ENCODE peak calls at places on chromosomes 2 and 18, in eight cellular contexts. One of them, this sample, is unnamed.

GRCh38 chr2:230976671-230977171 is 19.2 kb upstream of the SPATA3 start:
- DNase-seq in gastrocnemius medialis: no peak
- DNase-seq in stomach: no peak
- DNase-seq in foreskin keratinocyte: no peak
- DNase-seq in thyroid gland: no peak
- DNase-seq in PC-3: no peak
- DNase-seq in CD4-positive, alpha-beta T cell: no peak
- DNase-seq in GM12878: no peak
- DNase-seq in this sample: no peak

GRCh38 chr2:205776139-205776538 is 93.8 kb downstream of the NRP2 start:
- DNase-seq in stomach: peak
- DNase-seq in GM12878: no peak
- DNase-seq in foreskin keratinocyte: no peak
- DNase-seq in gastrocnemius medialis: peak
- DNase-seq in PC-3: peak
- DNase-seq in CD4-positive, alpha-beta T cell: no peak
- DNase-seq in thyroid gland: peak
- DNase-seq in this sample: peak

GRCh38 chr2:200068642-200069041 is 113.3 kb downstream of the MAIP1 start:
- DNase-seq in stomach: no peak
- DNase-seq in foreskin keratinocyte: no peak
- DNase-seq in gastrocnemius medialis: no peak
- DNase-seq in GM12878: no peak
- DNase-seq in thyroid gland: no peak
- DNase-seq in PC-3: no peak
- DNase-seq in CD4-positive, alpha-beta T cell: no peak
- DNase-seq in this sample: no peak

GRCh38 chr2:18477333-18477732 is 83.1 kb downstream of the RDH14 start:
- DNase-seq in stomach: no peak
- DNase-seq in thyroid gland: no peak
- DNase-seq in PC-3: no peak
- DNase-seq in GM12878: no peak
- DNase-seq in gastrocnemius medialis: no peak
- DNase-seq in foreskin keratinocyte: no peak
- DNase-seq in CD4-positive, alpha-beta T cell: no peak
- DNase-seq in this sample: no peak

GRCh38 chr2:167863377-167863776 is 384.0 kb downstream of the STK39 start:
- DNase-seq in GM12878: no peak
- DNase-seq in thyroid gland: no peak
- DNase-seq in gastrocnemius medialis: no peak
- DNase-seq in stomach: no peak
- DNase-seq in CD4-positive, alpha-beta T cell: no peak
- DNase-seq in PC-3: no peak
- DNase-seq in foreskin keratinocyte: no peak
- DNase-seq in this sample: no peak

GRCh38 chr2:19256239-19256638 is 102.2 kb downstream of the OSR1 start:
- DNase-seq in gastrocnemius medialis: no peak
- DNase-seq in stomach: no peak
- DNase-seq in thyroid gland: no peak
- DNase-seq in foreskin keratinocyte: peak
- DNase-seq in CD4-positive, alpha-beta T cell: no peak
- DNase-seq in GM12878: no peak
- DNase-seq in PC-3: peak
- DNase-seq in this sample: no peak

GRCh38 chr18:44715245-44715644 is 34.6 kb downstream of the SETBP1 start:
- DNase-seq in stomach: no peak
- DNase-seq in CD4-positive, alpha-beta T cell: no peak
- DNase-seq in GM12878: no peak
- DNase-seq in foreskin keratinocyte: peak
- DNase-seq in PC-3: peak
- DNase-seq in gastrocnemius medialis: peak
- DNase-seq in thyroid gland: peak
- DNase-seq in this sample: no peak

GRCh38 chr2:200862532-200863000 is 1.9 kb downstream of the CLK1 start:
- DNase-seq in CD4-positive, alpha-beta T cell: peak
- DNase-seq in GM12878: peak
- DNase-seq in gastrocnemius medialis: peak
- DNase-seq in foreskin keratinocyte: peak
- DNase-seq in stomach: no peak
- DNase-seq in thyroid gland: peak
- DNase-seq in PC-3: peak
- DNase-seq in this sample: peak

GRCh38 chr2:219539295-219539788 is 4.3 kb downstream of the CHPF start:
- DNase-seq in foreskin keratinocyte: no peak
- DNase-seq in GM12878: no peak
- DNase-seq in stomach: no peak
- DNase-seq in gastrocnemius medialis: no peak
- DNase-seq in PC-3: no peak
- DNase-seq in thyroid gland: no peak
- DNase-seq in CD4-positive, alpha-beta T cell: no peak
- DNase-seq in this sample: no peak

GRCh38 chr2:184540246-184540789 is 58.0 kb upstream of the ZNF804A start:
- DNase-seq in foreskin keratinocyte: no peak
- DNase-seq in CD4-positive, alpha-beta T cell: no peak
- DNase-seq in gastrocnemius medialis: no peak
- DNase-seq in stomach: no peak
- DNase-seq in PC-3: no peak
- DNase-seq in thyroid gland: no peak
- DNase-seq in GM12878: no peak
- DNase-seq in this sample: no peak

GRCh38 chr18:35043207-35043606 is 2.0 kb downstream of the MAPRE2 start:
- DNase-seq in GM12878: no peak
- DNase-seq in foreskin keratinocyte: no peak
- DNase-seq in gastrocnemius medialis: no peak
- DNase-seq in PC-3: no peak
- DNase-seq in stomach: no peak
- DNase-seq in thyroid gland: no peak
- DNase-seq in CD4-positive, alpha-beta T cell: no peak
- DNase-seq in this sample: no peak
- H3K27ac ChIP-seq in GM12878: peak
- H3K27ac ChIP-seq in foreskin keratinocyte: no peak
- H3K27ac ChIP-seq in gastrocnemius medialis: peak
- H3K27ac ChIP-seq in PC-3: no peak
- H3K27ac ChIP-seq in stomach: peak
- H3K27ac ChIP-seq in thyroid gland: peak
- H3K27ac ChIP-seq in CD4-positive, alpha-beta T cell: peak
- H3K27ac ChIP-seq in this sample: no peak

GRCh38 chr2:161961046-161961445 is 113.0 kb downstream of the DPP4 start:
- DNase-seq in stomach: no peak
- DNase-seq in gastrocnemius medialis: no peak
- DNase-seq in GM12878: no peak
- DNase-seq in PC-3: no peak
- DNase-seq in foreskin keratinocyte: no peak
- DNase-seq in CD4-positive, alpha-beta T cell: no peak
- DNase-seq in thyroid gland: no peak
- DNase-seq in this sample: no peak
- H3K27ac ChIP-seq in stomach: no peak
- H3K27ac ChIP-seq in gastrocnemius medialis: no peak
- H3K27ac ChIP-seq in GM12878: no peak
- H3K27ac ChIP-seq in PC-3: no peak
- H3K27ac ChIP-seq in foreskin keratinocyte: no peak
- H3K27ac ChIP-seq in CD4-positive, alpha-beta T cell: no peak
- H3K27ac ChIP-seq in thyroid gland: no peak
- H3K27ac ChIP-seq in this sample: no peak

GRCh38 chr2:55017880-55018279 is 32.4 kb downstream of the RTN4 start:
- DNase-seq in CD4-positive, alpha-beta T cell: no peak
- DNase-seq in PC-3: no peak
- DNase-seq in stomach: no peak
- DNase-seq in GM12878: no peak
- DNase-seq in gastrocnemius medialis: no peak
- DNase-seq in thyroid gland: no peak
- DNase-seq in foreskin keratinocyte: no peak
- DNase-seq in this sample: no peak
- H3K27ac ChIP-seq in CD4-positive, alpha-beta T cell: no peak
- H3K27ac ChIP-seq in PC-3: no peak
- H3K27ac ChIP-seq in stomach: peak
- H3K27ac ChIP-seq in GM12878: no peak
- H3K27ac ChIP-seq in gastrocnemius medialis: no peak
- H3K27ac ChIP-seq in thyroid gland: no peak
- H3K27ac ChIP-seq in foreskin keratinocyte: no peak
- H3K27ac ChIP-seq in this sample: no peak

DNA sequence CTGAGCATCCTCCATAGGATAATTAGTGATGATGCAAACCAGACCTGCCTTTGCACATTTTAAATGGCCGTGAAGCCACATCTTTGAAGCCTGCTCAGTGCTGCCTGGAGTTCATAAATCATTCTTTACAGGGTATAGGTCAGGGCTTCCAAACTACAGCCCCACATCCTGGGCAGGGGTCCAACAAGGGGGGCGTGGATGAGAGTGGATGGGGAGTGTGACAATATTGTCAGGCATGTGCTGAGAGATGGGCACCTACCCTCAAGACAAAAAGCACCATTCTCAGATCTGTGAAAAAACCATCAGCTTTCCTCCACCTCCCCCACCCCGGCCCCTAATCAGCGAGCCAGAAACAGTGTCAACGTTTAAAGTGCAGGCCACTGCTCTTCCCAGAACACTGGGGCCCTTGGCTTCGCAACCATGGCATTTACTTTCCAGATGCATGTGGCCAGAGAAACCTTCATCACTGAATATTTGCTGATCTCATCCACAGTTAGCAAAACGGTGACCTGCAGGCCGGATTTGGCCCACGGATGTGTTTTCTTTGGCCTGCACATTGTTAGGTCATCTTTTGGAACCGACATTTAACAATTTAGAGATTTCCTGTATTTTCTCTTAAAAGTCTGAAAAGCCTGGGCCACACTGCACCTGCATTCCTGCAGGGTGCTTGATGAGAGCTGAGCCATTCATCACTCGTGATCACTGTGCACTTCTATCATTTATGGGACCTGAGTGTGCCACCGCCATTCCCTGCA is 130.7 kb downstream of the ANKRD44 start:
- DNase-seq in CD4-positive, alpha-beta T cell: no peak
- DNase-seq in gastrocnemius medialis: peak
- DNase-seq in foreskin keratinocyte: no peak
- DNase-seq in stomach: no peak
- DNase-seq in thyroid gland: peak
- DNase-seq in GM12878: no peak
- DNase-seq in PC-3: peak
- DNase-seq in this sample: no peak
- H3K27ac ChIP-seq in CD4-positive, alpha-beta T cell: no peak
- H3K27ac ChIP-seq in gastrocnemius medialis: no peak
- H3K27ac ChIP-seq in foreskin keratinocyte: no peak
- H3K27ac ChIP-seq in stomach: no peak
- H3K27ac ChIP-seq in thyroid gland: no peak
- H3K27ac ChIP-seq in GM12878: no peak
- H3K27ac ChIP-seq in PC-3: peak
- H3K27ac ChIP-seq in this sample: no peak

GRCh38 chr2:42567389-42567788 is 1.0 kb upstream of the MTA3 start:
- DNase-seq in thyroid gland: no peak
- DNase-seq in foreskin keratinocyte: no peak
- DNase-seq in PC-3: no peak
- DNase-seq in GM12878: no peak
- DNase-seq in gastrocnemius medialis: no peak
- DNase-seq in CD4-positive, alpha-beta T cell: no peak
- DNase-seq in stomach: no peak
- DNase-seq in this sample: peak

GRCh38 chr2:42569116-42569711 is 782 bp downstream of the MTA3 start:
- DNase-seq in foreskin keratinocyte: no peak
- DNase-seq in CD4-positive, alpha-beta T cell: no peak
- DNase-seq in gastrocnemius medialis: no peak
- DNase-seq in stomach: peak
- DNase-seq in PC-3: peak
- DNase-seq in GM12878: no peak
- DNase-seq in thyroid gland: peak
- DNase-seq in this sample: peak

GRCh38 chr2:42568431-42569115 is at the start of gene MTA3:
- DNase-seq in stomach: peak
- DNase-seq in foreskin keratinocyte: no peak
- DNase-seq in gastrocnemius medialis: peak
- DNase-seq in GM12878: no peak
- DNase-seq in thyroid gland: peak
- DNase-seq in CD4-positive, alpha-beta T cell: peak
- DNase-seq in PC-3: peak
- DNase-seq in this sample: peak

GRCh38 chr2:42566837-42567251 is 1.6 kb upstream of the MTA3 start:
- DNase-seq in PC-3: peak
- DNase-seq in gastrocnemius medialis: no peak
- DNase-seq in thyroid gland: no peak
- DNase-seq in stomach: no peak
- DNase-seq in GM12878: peak
- DNase-seq in foreskin keratinocyte: peak
- DNase-seq in CD4-positive, alpha-beta T cell: no peak
- DNase-seq in this sample: no peak

DNA sequence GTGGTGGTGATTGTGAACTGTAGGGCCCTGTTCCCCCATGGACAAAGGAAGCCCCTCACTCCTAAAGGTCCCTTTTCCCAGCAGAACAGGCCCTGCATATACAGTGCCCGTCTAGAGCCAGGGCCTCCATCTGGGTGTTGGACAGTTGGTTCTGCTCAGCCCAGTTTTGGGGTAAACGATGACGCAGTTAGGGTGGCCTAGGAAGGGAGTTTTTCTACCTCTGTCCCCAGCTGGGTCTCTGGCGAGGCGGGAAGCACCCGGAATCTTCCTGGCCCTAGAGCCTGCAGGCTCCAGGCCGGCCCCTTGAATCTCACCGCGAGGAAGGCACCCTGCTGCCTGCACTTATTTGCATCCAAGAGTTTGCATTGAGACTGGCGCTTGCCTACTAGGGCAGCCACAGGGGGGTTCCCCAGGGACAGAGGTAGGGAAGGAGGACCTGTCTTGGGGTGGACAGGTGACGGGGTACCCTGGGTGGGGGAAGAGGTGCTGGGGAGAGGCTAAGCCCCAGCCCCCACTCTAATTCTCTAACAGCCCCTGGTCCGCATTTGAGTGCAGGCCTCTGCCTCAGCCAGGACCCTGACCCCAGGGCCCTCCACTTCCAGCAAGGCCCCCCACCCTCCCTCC is 514 bp upstream of the MTA3 start:
- DNase-seq in CD4-positive, alpha-beta T cell: peak
- DNase-seq in gastrocnemius medialis: peak
- DNase-seq in GM12878: peak
- DNase-seq in stomach: peak
- DNase-seq in thyroid gland: peak
- DNase-seq in foreskin keratinocyte: no peak
- DNase-seq in PC-3: no peak
- DNase-seq in this sample: peak
- H3K27ac ChIP-seq in CD4-positive, alpha-beta T cell: no peak
- H3K27ac ChIP-seq in gastrocnemius medialis: peak
- H3K27ac ChIP-seq in GM12878: peak
- H3K27ac ChIP-seq in stomach: peak
- H3K27ac ChIP-seq in thyroid gland: peak
- H3K27ac ChIP-seq in foreskin keratinocyte: no peak
- H3K27ac ChIP-seq in PC-3: no peak
- H3K27ac ChIP-seq in this sample: peak

DNA sequence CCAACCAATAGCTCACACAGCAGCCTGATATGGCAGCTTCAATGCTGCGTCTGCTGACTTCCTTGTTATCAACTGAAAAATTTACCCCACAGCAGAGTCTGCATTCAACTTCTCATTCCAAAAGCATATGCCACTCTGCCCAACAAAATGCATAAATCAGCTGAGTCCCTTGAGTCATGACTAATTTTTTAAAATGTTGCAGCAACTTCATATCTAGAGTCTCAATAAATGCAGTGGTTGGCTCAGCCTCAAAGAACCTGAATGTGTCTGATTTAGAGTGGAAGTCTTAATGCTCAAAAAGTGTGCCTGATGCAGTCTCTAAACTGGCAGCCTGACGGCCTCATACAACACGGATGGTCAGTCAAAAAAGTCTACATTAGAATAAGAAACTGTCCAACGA is 46.5 kb downstream of the FARSB start:
- DNase-seq in GM12878: no peak
- DNase-seq in thyroid gland: no peak
- DNase-seq in PC-3: no peak
- DNase-seq in gastrocnemius medialis: no peak
- DNase-seq in stomach: no peak
- DNase-seq in foreskin keratinocyte: no peak
- DNase-seq in CD4-positive, alpha-beta T cell: no peak
- DNase-seq in this sample: peak
- H3K27ac ChIP-seq in GM12878: no peak
- H3K27ac ChIP-seq in thyroid gland: no peak
- H3K27ac ChIP-seq in PC-3: no peak
- H3K27ac ChIP-seq in gastrocnemius medialis: no peak
- H3K27ac ChIP-seq in stomach: no peak
- H3K27ac ChIP-seq in foreskin keratinocyte: no peak
- H3K27ac ChIP-seq in CD4-positive, alpha-beta T cell: no peak
- H3K27ac ChIP-seq in this sample: no peak

This sample was measured in A673.